ENCODE peak calls at places on chromosomes 6 and 20, in five cellular contexts. H is right lobe of liver, T is spleen, D is stomach, P is Peyer's patch. M is an unnamed sample.

GRCh38 chr6:127866766-127867165 is 34.1 kb downstream of the THEMIS start:
- DNase-seq in T (no peak), D (no peak), P (no peak), H (no peak), M (no peak)

GRCh38 chr6:72218125-72218524 is 331.8 kb downstream of the RIMS1 start:
- DNase-seq in P (no peak), D (peak; percentile 46), H (no peak), T (no peak), M (peak; percentile 21)

GRCh38 chr20:50904067-50904570 is 27.1 kb downstream of the ADNP start:
- DNase-seq in D (no peak), P (no peak), T (no peak), H (no peak), M (no peak)

GRCh38 chr6:124273701-124274100 is 470.0 kb downstream of the NKAIN2 start:
- DNase-seq in H (no peak), T (no peak), D (no peak), P (no peak), M (no peak)

GRCh38 chr20:44089987-44090674 is 96.9 kb downstream of the JPH2 start:
- DNase-seq in P (no peak), H (no peak), T (no peak), D (no peak), M (no peak)

GRCh38 chr20:63347950-63348827 is 13.0 kb downstream of the CHRNA4 start:
- DNase-seq in D (no peak), H (peak; percentile 46), P (no peak), T (no peak), M (no peak)

GRCh38 chr20:18187020-18187419 is 49.4 kb downstream of the KAT14 start:
- DNase-seq in D (no peak), H (no peak), T (no peak), P (no peak), M (no peak)

GRCh38 chr20:45300961-45301360 is 5.7 kb upstream of the RBPJL start:
- DNase-seq in T (no peak), P (no peak), D (no peak), H (no peak), M (no peak)

GRCh38 chr6:17394192-17394611 is 807 bp downstream of the CAP2 start:
- DNase-seq in D (peak; percentile 28), P (no peak), T (no peak), H (no peak), M (peak; percentile 72)

GRCh38 chr6:144217264-144217663 is 66.9 kb downstream of the STX11 start:
- DNase-seq in D (no peak), P (no peak), T (no peak), H (no peak), M (no peak)

GRCh38 chr20:45044084-45044573 is 56.8 kb downstream of the KCNS1 start:
- DNase-seq in D (no peak), T (no peak), P (no peak), H (no peak), M (peak; percentile 54)

GRCh38 chr20:64107736-64108457 is 532 bp upstream of the NPBWR2 start:
- DNase-seq in T (peak; percentile 71), H (no peak), D (no peak), P (peak; percentile 50), M (peak; percentile 9)

GRCh38 chr6:45655630-45656422 is 278.1 kb upstream of the SUPT3H start:
- DNase-seq in T (no peak), D (no peak), H (no peak), P (no peak), M (no peak)

GRCh38 chr6:42974919-42975505 is 4.0 kb downstream of the PEX6 start:
- DNase-seq in D (no peak), P (no peak), T (no peak), H (no peak), M (no peak)

GRCh38 chr20:36217226-36217625 is 19.1 kb upstream of the AAR2 start:
- DNase-seq in P (no peak), H (no peak), D (no peak), T (peak; percentile 7), M (no peak)

GRCh38 chr20:36526521-36527011 is 14.8 kb upstream of the MYL9 start:
- DNase-seq in H (no peak), D (no peak), T (no peak), P (no peak), M (peak; percentile 61)

GRCh38 chr6:170086639-170087420 is 204.0 kb downstream of the DLL1 start:
- DNase-seq in D (peak; percentile 23), P (no peak), T (peak; percentile 70), H (peak; percentile 42), M (peak; percentile 17)

GRCh38 chr20:59955131-59955796 is 3.0 kb upstream of the CDH26 start:
- DNase-seq in T (no peak), H (no peak), D (no peak), P (no peak), M (no peak)

GRCh38 chr6:134822920-134823430 is 126.9 kb downstream of the ALDH8A1 start:
- DNase-seq in T (no peak), D (peak; percentile 31), H (no peak), P (no peak), M (peak; percentile 49)

GRCh38 chr6:161100072-161100471 is 108.5 kb downstream of the MAP3K4 start:
- DNase-seq in D (no peak), P (no peak), T (no peak), H (no peak), M (no peak)

GRCh38 chr20:51156796-51157119 is 133.9 kb upstream of the KCNG1 start:
- DNase-seq in H (no peak), D (no peak), T (no peak), P (no peak), M (no peak)

GRCh38 chr6:113732384-113732966 is 124.7 kb upstream of the MARCKS start:
- DNase-seq in T (no peak), H (no peak), D (no peak), P (no peak), M (peak; percentile 51)

GRCh38 chr20:55514498-55514897 is 490.8 kb downstream of the CBLN4 start:
- DNase-seq in H (no peak), T (no peak), P (no peak), D (no peak), M (no peak)

GRCh38 chr6:163994566-163994965 is 580.0 kb downstream of the QKI start:
- DNase-seq in P (no peak), D (no peak), T (no peak), H (no peak), M (no peak)

GRCh38 chr6:7974932-7975763 is 64.6 kb upstream of the TXNDC5 start:
- DNase-seq in D (peak; percentile 73), P (peak; percentile 34), H (peak; percentile 86), T (peak; percentile 82), M (peak; percentile 97)

GRCh38 chr6:50718058-50718457 is 4.7 kb downstream of the TFAP2D start:
- DNase-seq in P (no peak), D (no peak), H (no peak), T (no peak), M (no peak)

GRCh38 chr6:23522751-23523527 is 603.1 kb upstream of the NRSN1 start:
- DNase-seq in D (no peak), H (no peak), P (no peak), T (no peak), M (no peak)

GRCh38 chr6:23524556-23524955 is 601.5 kb upstream of the NRSN1 start:
- DNase-seq in D (no peak), T (no peak), P (no peak), H (no peak), M (no peak)

GRCh38 chr6:23518294-23518693 is 607.7 kb upstream of the NRSN1 start:
- DNase-seq in H (no peak), P (no peak), T (no peak), D (no peak), M (no peak)

GRCh38 chr6:23526519-23526918 is 599.5 kb upstream of the NRSN1 start:
- DNase-seq in T (no peak), H (no peak), P (no peak), D (no peak), M (no peak)

GRCh38 chr6:23523771-23524170 is 602.2 kb upstream of the NRSN1 start:
- DNase-seq in T (no peak), D (no peak), H (no peak), P (no peak), M (no peak)
- H3K4me1 ChIP-seq in T (no peaks in the 10 kb centered on the region), D (no peaks in the 10 kb centered on the region), H (no peaks in the 10 kb centered on the region), P (no peaks in the 10 kb centered on the region), M (no peaks in the 10 kb centered on the region)

GRCh38 chr20:37537505-37537904 is 9.8 kb upstream of the BLCAP start:
- DNase-seq in P (no peak), D (no peak), H (no peak), T (no peak), M (no peak)

GRCh38 chr20:37535443-37536132 is 7.9 kb upstream of the BLCAP start:
- DNase-seq in P (no peak), T (peak; percentile 54), H (no peak), D (no peak), M (peak; percentile 8)

GRCh38 chr20:37533154-37533715 is 5.6 kb upstream of the BLCAP start:
- DNase-seq in H (no peak), P (no peak), T (no peak), D (no peak), M (no peak)

GRCh38 chr20:37531856-37532255 is 4.2 kb upstream of the BLCAP start:
- DNase-seq in D (no peak), H (no peak), P (no peak), T (peak; percentile 12), M (peak; percentile 10)

DNA sequence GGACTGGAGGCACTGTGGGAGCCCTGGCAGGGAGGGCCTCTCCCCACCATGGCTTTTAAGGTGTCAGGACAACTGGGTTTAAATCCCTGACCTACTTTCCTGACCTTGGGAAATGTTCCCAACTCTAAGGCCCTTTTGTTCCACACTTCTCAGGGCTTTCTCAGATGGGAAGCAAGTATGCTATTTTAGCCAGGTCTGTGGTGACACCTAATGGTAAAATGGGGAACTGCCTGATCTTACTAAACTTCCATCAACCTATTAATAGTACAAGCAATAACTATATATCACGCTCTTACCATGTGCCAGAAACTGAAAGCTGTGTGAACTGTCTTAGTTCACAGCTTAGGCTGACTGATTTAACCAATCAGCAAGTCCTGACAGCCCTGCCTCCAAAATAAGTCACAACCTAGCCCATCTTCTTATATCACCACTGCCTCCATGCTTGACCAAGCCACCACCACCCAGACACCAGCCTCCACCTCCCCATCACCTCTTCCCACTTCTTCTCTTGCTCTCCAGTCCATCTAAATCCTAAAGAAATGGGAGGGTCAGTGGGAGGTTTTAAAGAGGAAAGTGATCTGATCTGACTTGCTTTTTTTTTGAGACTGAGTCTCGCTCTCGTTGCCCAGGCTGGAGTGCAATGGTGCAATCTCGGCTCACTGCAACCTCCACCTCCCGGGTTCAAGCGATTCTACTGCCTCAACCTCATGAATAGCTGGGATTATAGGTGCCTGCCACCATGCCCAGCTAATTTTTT is 6.9 kb upstream of the BLCAP start:
- DNase-seq in H (no peak), D (peak; percentile 46), T (peak; percentile 50), P (peak; percentile 52), M (no peak)
- TF ChIP-seq POLR2A in H (no peak), D (no peak), T (no peak), P (no peak), M (no peak)

DNA sequence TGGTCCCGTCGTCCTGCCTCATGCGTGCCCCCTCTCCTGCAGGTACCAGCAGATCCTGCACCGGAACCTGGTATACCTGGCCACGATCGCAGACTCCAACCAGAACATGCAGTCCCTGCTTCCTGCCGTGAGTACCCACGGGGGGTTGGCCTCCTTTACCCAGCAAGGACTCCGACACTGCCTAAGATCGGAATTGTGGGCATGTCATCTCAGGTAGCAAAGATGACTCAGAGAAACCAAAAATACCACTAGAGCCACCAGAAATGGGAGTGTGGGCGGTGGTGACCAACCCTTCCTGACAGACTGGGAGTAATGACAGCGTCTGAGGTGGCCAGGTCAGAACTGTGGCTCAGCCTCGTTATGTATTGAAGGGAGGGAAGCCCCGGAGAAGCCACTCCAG is 16.3 kb downstream of the SS18L1 start:
- DNase-seq in T (no peak), D (no peak), H (no peak), P (no peak), M (no peak)
- H3K4me1 ChIP-seq in T (peaks cover 7% of the 10 kb centered on the region), D (no peaks in the 10 kb centered on the region), H (no peaks in the 10 kb centered on the region), P (peaks cover 5% of the 10 kb centered on the region), M (peaks cover 12% of the 10 kb centered on the region)

GRCh38 chr6:95577317-95578105 is at the start of gene MANEA:
- DNase-seq in D (peak; percentile 77), T (peak; percentile 95), P (peak; percentile 73), H (peak; percentile 87), M (peak; percentile 82)
- TF ChIP-seq POLR2A in D (no peak), T (peak; percentile 64), P (peak; percentile 37), H (peak; percentile 54), M (peak; percentile 5)

M was measured in adrenal gland.